ENCODE peak calls at places on chromosomes 7 and 10, in four cellular contexts. One of them, this sample, is unnamed.

GRCh38 chr7:15515201-15515777 is 46.5 kb downstream of the AGMO start:
- DNase-seq in glutamatergic neuron: no peak
- DNase-seq in A549: no peak
- DNase-seq in EL: peak
- DNase-seq in this sample: no peak

GRCh38 chr10:25206693-25207414 is 32.1 kb downstream of the GPR158 start:
- DNase-seq in glutamatergic neuron: peak
- DNase-seq in A549: no peak
- DNase-seq in EL: no peak
- DNase-seq in this sample: peak

GRCh38 chr10:27744478-27745379 is 890 bp downstream of the MKX start:
- DNase-seq in glutamatergic neuron: peak
- DNase-seq in A549: no peak
- DNase-seq in EL: peak
- DNase-seq in this sample: no peak

GRCh38 chr7:13981070-13981469 is 8.4 kb downstream of the ETV1 start:
- DNase-seq in glutamatergic neuron: no peak
- DNase-seq in A549: peak
- DNase-seq in EL: peak
- DNase-seq in this sample: peak

GRCh38 chr7:122803323-122803722 is 82.9 kb downstream of the CADPS2 start:
- DNase-seq in glutamatergic neuron: no peak
- DNase-seq in A549: no peak
- DNase-seq in EL: no peak
- DNase-seq in this sample: no peak

GRCh38 chr10:60172363-60172990 is 217.2 kb downstream of the ANK3 start:
- DNase-seq in glutamatergic neuron: no peak
- DNase-seq in A549: no peak
- DNase-seq in EL: no peak
- DNase-seq in this sample: no peak

GRCh38 chr7:146116452-146117219 is at the start of gene CNTNAP2:
- DNase-seq in glutamatergic neuron: peak
- DNase-seq in A549: no peak
- DNase-seq in EL: no peak
- DNase-seq in this sample: peak

GRCh38 chr10:91796332-91797076 is 1.7 kb upstream of the TNKS2 start:
- DNase-seq in glutamatergic neuron: peak
- DNase-seq in A549: no peak
- DNase-seq in EL: no peak
- DNase-seq in this sample: no peak

GRCh38 chr7:157293413-157293788 is 43.4 kb upstream of the DNAJB6 start:
- DNase-seq in glutamatergic neuron: no peak
- DNase-seq in A549: no peak
- DNase-seq in EL: no peak
- DNase-seq in this sample: no peak

GRCh38 chr10:63376560-63377304 is 89.0 kb downstream of the JMJD1C start:
- DNase-seq in glutamatergic neuron: no peak
- DNase-seq in A549: no peak
- DNase-seq in EL: peak
- DNase-seq in this sample: no peak

GRCh38 chr10:84191106-84191505 is 3.2 kb upstream of the CDHR1 start:
- DNase-seq in glutamatergic neuron: no peak
- DNase-seq in A549: no peak
- DNase-seq in EL: no peak
- DNase-seq in this sample: no peak

GRCh38 chr10:119412831-119413737 is 129.4 kb downstream of the RGS10 start:
- DNase-seq in glutamatergic neuron: no peak
- DNase-seq in A549: no peak
- DNase-seq in EL: peak
- DNase-seq in this sample: peak

GRCh38 chr7:151539055-151539714 is 19.5 kb upstream of the RHEB start:
- DNase-seq in glutamatergic neuron: peak
- DNase-seq in A549: no peak
- DNase-seq in EL: peak
- DNase-seq in this sample: peak

GRCh38 chr10:72001026-72001380 is 36.8 kb downstream of the CHST3 start:
- DNase-seq in glutamatergic neuron: no peak
- DNase-seq in A549: no peak
- DNase-seq in EL: no peak
- DNase-seq in this sample: no peak

GRCh38 chr7:3404490-3404889 is 103.4 kb downstream of the SDK1 start:
- DNase-seq in glutamatergic neuron: no peak
- DNase-seq in A549: no peak
- DNase-seq in EL: no peak
- DNase-seq in this sample: peak

GRCh38 chr7:140542226-140542625 is 62.9 kb upstream of the MKRN1 start:
- DNase-seq in glutamatergic neuron: no peak
- DNase-seq in A549: no peak
- DNase-seq in EL: peak
- DNase-seq in this sample: no peak

GRCh38 chr10:42864575-42864974 is 82.0 kb downstream of the BMS1 start:
- DNase-seq in glutamatergic neuron: no peak
- DNase-seq in A549: no peak
- DNase-seq in EL: peak
- DNase-seq in this sample: no peak

GRCh38 chr10:67943917-67944316 is 59.5 kb downstream of the SIRT1 start:
- DNase-seq in glutamatergic neuron: no peak
- DNase-seq in A549: no peak
- DNase-seq in EL: no peak
- DNase-seq in this sample: no peak

GRCh38 chr10:88810196-88810961 is 7.8 kb downstream of the LIPM start:
- DNase-seq in glutamatergic neuron: no peak
- DNase-seq in A549: peak
- DNase-seq in EL: peak
- DNase-seq in this sample: peak

GRCh38 chr10:26389533-26389932 is 48.6 kb upstream of the APBB1IP start:
- DNase-seq in glutamatergic neuron: no peak
- DNase-seq in A549: no peak
- DNase-seq in EL: no peak
- DNase-seq in this sample: no peak

GRCh38 chr7:44959956-44960640 is 18.7 kb downstream of the MYO1G start:
- DNase-seq in glutamatergic neuron: no peak
- DNase-seq in A549: no peak
- DNase-seq in EL: no peak
- DNase-seq in this sample: no peak

GRCh38 chr7:120260111-120260510 is 12.9 kb upstream of the KCND2 start:
- DNase-seq in glutamatergic neuron: no peak
- DNase-seq in A549: no peak
- DNase-seq in EL: no peak
- DNase-seq in this sample: no peak

GRCh38 chr7:143967398-143967797 is 12.8 kb downstream of the OR2F1 start:
- DNase-seq in glutamatergic neuron: no peak
- DNase-seq in A549: no peak
- DNase-seq in EL: no peak
- DNase-seq in this sample: no peak

GRCh38 chr7:128454808-128455555 is 696 bp upstream of the HILPDA start:
- DNase-seq in glutamatergic neuron: no peak
- DNase-seq in A549: no peak
- DNase-seq in EL: peak
- DNase-seq in this sample: no peak

GRCh38 chr10:24722676-24723385 is 856 bp downstream of the ARHGAP21 start:
- DNase-seq in glutamatergic neuron: peak
- DNase-seq in A549: peak
- DNase-seq in EL: peak
- DNase-seq in this sample: peak

GRCh38 chr10:48981310-48981907 is 41.8 kb upstream of the LRRC18 start:
- DNase-seq in glutamatergic neuron: peak
- DNase-seq in A549: peak
- DNase-seq in EL: peak
- DNase-seq in this sample: peak

GRCh38 chr7:101134399-101134980 is 7.6 kb downstream of the SERPINE1 start:
- DNase-seq in glutamatergic neuron: no peak
- DNase-seq in A549: no peak
- DNase-seq in EL: peak
- DNase-seq in this sample: no peak

GRCh38 chr10:123157210-123157609 is 3.0 kb downstream of the BUB3 start:
- DNase-seq in glutamatergic neuron: no peak
- DNase-seq in A549: no peak
- DNase-seq in EL: peak
- DNase-seq in this sample: no peak

GRCh38 chr10:128268015-128268722 is 141.9 kb upstream of the MKI67 start:
- DNase-seq in glutamatergic neuron: peak
- DNase-seq in A549: peak
- DNase-seq in EL: peak
- DNase-seq in this sample: peak